ENCODE peak calls at places on chromosome 2, in eight cellular contexts. H, D, T, W, G, J, O and M are unnamed samples.

GRCh38 chr2:109437325-109438090 is 176.3 kb downstream of the SEPTIN10 start:
- DNase-seq in H (no peak), D (peak), T (no peak), W (no peak), G (no peak), J (no peak), O (no peak), M (no peak)

GRCh38 chr2:120320318-120320851 is 25.6 kb upstream of the INHBB start:
- DNase-seq in H (no peak), D (no peak), T (no peak), W (no peak), G (no peak), J (no peak), O (no peak), M (no peak)

GRCh38 chr2:186718895-186719294 is 25.0 kb downstream of the FAM171B start:
- DNase-seq in H (no peak), D (no peak), T (no peak), W (no peak), G (no peak), J (no peak), O (no peak), M (no peak)

GRCh38 chr2:18976112-18976961 is 382.1 kb downstream of the OSR1 start:
- DNase-seq in H (peak), D (no peak), T (no peak), W (no peak), G (no peak), J (no peak), O (peak), M (no peak)

GRCh38 chr2:17336458-17336857 is 181.8 kb downstream of the RAD51AP2 start:
- DNase-seq in H (no peak), D (no peak), T (no peak), W (no peak), G (no peak), J (no peak), O (no peak), M (no peak)

GRCh38 chr2:38788306-38788705 is 10.3 kb downstream of the GEMIN6 start:
- DNase-seq in H (no peak), D (no peak), T (no peak), W (no peak), G (no peak), J (no peak), O (no peak), M (no peak)

GRCh38 chr2:106581755-106582430 is 94.7 kb downstream of the CD8B2 start:
- DNase-seq in H (peak), D (peak), T (peak), W (peak), G (peak), J (peak), O (peak), M (no peak)

GRCh38 chr2:102301867-102302362 is 9.4 kb upstream of the IL1RL1 start:
- DNase-seq in H (peak), D (peak), T (no peak), W (no peak), G (no peak), J (peak), O (peak), M (peak)

GRCh38 chr2:158756976-158757375 is 38.1 kb upstream of the DAPL1 start:
- DNase-seq in H (no peak), D (no peak), T (no peak), W (no peak), G (no peak), J (no peak), O (no peak), M (no peak)

GRCh38 chr2:98509542-98510321 is 65.1 kb downstream of the INPP4A start:
- DNase-seq in H (no peak), D (no peak), T (no peak), W (no peak), G (no peak), J (no peak), O (no peak), M (no peak)

GRCh38 chr2:415986-416610 is 128.2 kb upstream of the ALKAL2 start:
- DNase-seq in H (no peak), D (no peak), T (no peak), W (no peak), G (no peak), J (no peak), O (no peak), M (no peak)

GRCh38 chr2:226661789-226662545 is 137.7 kb downstream of the IRS1 start:
- DNase-seq in H (no peak), D (peak), T (no peak), W (no peak), G (no peak), J (peak), O (no peak), M (no peak)

GRCh38 chr2:201996681-201997254 is 36.9 kb upstream of the FZD7 start:
- DNase-seq in H (no peak), D (peak), T (no peak), W (no peak), G (no peak), J (no peak), O (no peak), M (no peak)

GRCh38 chr2:72011356-72011661 is 136.4 kb downstream of the CYP26B1 start:
- DNase-seq in H (no peak), D (no peak), T (no peak), W (no peak), G (no peak), J (no peak), O (no peak), M (no peak)